ENCODE peak calls at places on chromosome 10, in six cellular contexts. G is IMR-90, S is A549, Q is ovary, M is BJ, A is HepG2. R is an unnamed sample.

GRCh38 chr10:93061594-93062498 is 1.2 kb downstream of the CYP26C1 start:
- DNase-seq in A (no peak), G (peak; percentile 33), Q (no peak), M (no peak), S (no peak), R (no peak)

GRCh38 chr10:17428616-17429097 is 25.7 kb downstream of the ST8SIA6 start:
- DNase-seq in M (no peak), A (no peak), G (no peak), S (no peak), Q (no peak), R (no peak)

GRCh38 chr10:111186385-111186784 is 109.6 kb downstream of the ADRA2A start:
- DNase-seq in M (no peak), G (no peak), A (no peak), Q (no peak), S (no peak), R (no peak)

GRCh38 chr10:36349445-36350063 is 707.5 kb upstream of the FZD8 start:
- DNase-seq in S (no peak), Q (no peak), M (peak; percentile 39), G (peak; percentile 91), A (no peak), R (peak; percentile 68)

GRCh38 chr10:21343087-21343486 is 182.4 kb downstream of the SKIDA1 start:
- DNase-seq in M (no peak), Q (no peak), A (no peak), G (no peak), S (no peak), R (no peak)

GRCh38 chr10:125017547-125018298 is 75.8 kb downstream of the ZRANB1 start:
- DNase-seq in M (no peak), A (no peak), G (no peak), Q (no peak), S (no peak), R (no peak)

GRCh38 chr10:28532223-28532508 is 752 bp upstream of the WAC start:
- DNase-seq in M (no peak), S (peak; percentile 21), G (no peak), Q (no peak), A (peak; percentile 27), R (no peak)

GRCh38 chr10:132994371-132994796 is 52.0 kb upstream of the CFAP46 start:
- DNase-seq in G (peak; percentile 8), Q (no peak), M (no peak), A (no peak), S (no peak), R (no peak)

GRCh38 chr10:123787566-123787965 is 104.0 kb downstream of the CPXM2 start:
- DNase-seq in A (no peak), S (no peak), Q (no peak), M (no peak), G (no peak), R (no peak)

GRCh38 chr10:5528989-5529701 is 4.4 kb downstream of the CALML3 start:
- DNase-seq in A (no peak), Q (no peak), S (no peak), G (no peak), M (no peak), R (no peak)

GRCh38 chr10:20674870-20675385 is 222.2 kb downstream of the NEBL start:
- DNase-seq in Q (no peak), M (no peak), A (no peak), S (no peak), G (no peak), R (no peak)

GRCh38 chr10:44763331-44763730 is 147.8 kb upstream of the TMEM72 start:
- DNase-seq in M (no peak), A (no peak), G (no peak), S (no peak), Q (no peak), R (no peak)

GRCh38 chr10:97180367-97180763 is 5.4 kb downstream of the SLIT1 start:
- DNase-seq in Q (peak; percentile 6), G (no peak), A (no peak), M (no peak), S (no peak), R (no peak)

GRCh38 chr10:6840766-6841165 is 260.7 kb upstream of the PRKCQ start:
- DNase-seq in Q (no peak), G (peak; percentile 60), A (no peak), M (no peak), S (no peak), R (no peak)

GRCh38 chr10:14648936-14649335 is 125.8 kb downstream of the FAM107B start:
- DNase-seq in M (no peak), S (no peak), G (no peak), Q (no peak), A (no peak), R (no peak)

GRCh38 chr10:14649739-14650138 is 125.0 kb downstream of the FAM107B start:
- DNase-seq in M (no peak), A (no peak), S (no peak), Q (no peak), G (no peak), R (no peak)

GRCh38 chr10:14645239-14645960 is 129.3 kb downstream of the FAM107B start:
- DNase-seq in G (no peak), S (no peak), A (no peak), Q (no peak), M (no peak), R (no peak)

GRCh38 chr10:14652067-14652466 is 122.6 kb downstream of the FAM107B start:
- DNase-seq in G (peak; percentile 3), A (no peak), S (no peak), M (no peak), Q (no peak), R (no peak)

DNA sequence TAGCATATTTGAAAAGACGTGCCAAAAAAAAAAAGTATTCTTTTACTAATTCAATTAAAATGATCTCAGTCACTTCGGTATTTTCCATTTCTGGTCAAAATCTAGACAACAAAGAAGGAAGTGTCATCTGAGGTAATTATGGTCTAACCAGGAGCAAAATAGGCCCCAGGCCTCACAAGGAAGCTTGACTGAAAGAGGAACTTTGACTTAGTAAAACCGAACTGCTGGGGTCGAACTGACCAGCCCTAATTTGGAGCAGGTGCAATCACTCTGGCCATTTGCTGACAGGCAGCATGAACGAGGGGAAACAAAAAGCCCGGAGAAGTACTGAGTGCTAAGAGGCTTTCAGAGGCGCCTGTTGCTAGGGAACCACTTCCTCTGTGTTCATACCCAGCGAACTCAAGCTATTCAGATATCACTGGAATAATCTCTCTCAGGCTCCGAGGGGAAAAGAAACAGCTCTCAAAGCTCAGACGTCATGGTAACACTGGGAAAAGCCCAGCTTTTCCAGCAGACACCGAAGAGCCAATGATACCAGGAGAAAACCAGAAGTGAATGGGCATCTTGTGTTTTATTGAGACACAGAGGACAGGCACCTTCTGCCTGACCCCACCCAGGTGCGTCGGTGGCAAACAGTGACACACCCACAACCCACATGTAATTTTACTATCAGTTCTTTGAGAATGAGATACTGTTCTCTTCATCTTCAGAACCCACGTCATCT is 126.5 kb downstream of the FAM107B start:
- DNase-seq in S (no peak), A (no peak), M (no peak), G (peak; percentile 65), Q (no peak), R (peak; percentile 4)
- H3K4me3 ChIP-seq in S (no peak overlapping the region), A (no peak overlapping the region), M (no peak overlapping the region), G (no peak overlapping the region), Q (no peak overlapping the region), R (no peak overlapping the region)

GRCh38 chr10:72335394-72336258 is 19.1 kb downstream of the DNAJB12 start:
- DNase-seq in A (no peak), G (no peak), Q (peak; percentile 86), M (no peak), S (no peak), R (no peak)
- TF ChIP-seq CTCF in A (peak; percentile 19), G (no peak), Q (peak; percentile 29), M (no peak), S (no peak), R (no peak)

GRCh38 chr10:12847361-12847975 is 154.0 kb downstream of the CCDC3 start:
- DNase-seq in M (no peak), G (no peak), S (no peak), Q (no peak), A (no peak), R (no peak)

GRCh38 chr10:12843296-12843945 is 158.1 kb downstream of the CCDC3 start:
- DNase-seq in G (no peak), S (no peak), A (no peak), Q (no peak), M (no peak), R (no peak)

GRCh38 chr10:12842310-12842709 is 159.2 kb downstream of the CCDC3 start:
- DNase-seq in S (no peak), Q (no peak), A (no peak), M (no peak), G (no peak), R (no peak)

GRCh38 chr10:12846718-12847117 is 154.8 kb downstream of the CCDC3 start:
- DNase-seq in S (no peak), G (peak; percentile 17), A (no peak), M (no peak), Q (no peak), R (no peak)

DNA sequence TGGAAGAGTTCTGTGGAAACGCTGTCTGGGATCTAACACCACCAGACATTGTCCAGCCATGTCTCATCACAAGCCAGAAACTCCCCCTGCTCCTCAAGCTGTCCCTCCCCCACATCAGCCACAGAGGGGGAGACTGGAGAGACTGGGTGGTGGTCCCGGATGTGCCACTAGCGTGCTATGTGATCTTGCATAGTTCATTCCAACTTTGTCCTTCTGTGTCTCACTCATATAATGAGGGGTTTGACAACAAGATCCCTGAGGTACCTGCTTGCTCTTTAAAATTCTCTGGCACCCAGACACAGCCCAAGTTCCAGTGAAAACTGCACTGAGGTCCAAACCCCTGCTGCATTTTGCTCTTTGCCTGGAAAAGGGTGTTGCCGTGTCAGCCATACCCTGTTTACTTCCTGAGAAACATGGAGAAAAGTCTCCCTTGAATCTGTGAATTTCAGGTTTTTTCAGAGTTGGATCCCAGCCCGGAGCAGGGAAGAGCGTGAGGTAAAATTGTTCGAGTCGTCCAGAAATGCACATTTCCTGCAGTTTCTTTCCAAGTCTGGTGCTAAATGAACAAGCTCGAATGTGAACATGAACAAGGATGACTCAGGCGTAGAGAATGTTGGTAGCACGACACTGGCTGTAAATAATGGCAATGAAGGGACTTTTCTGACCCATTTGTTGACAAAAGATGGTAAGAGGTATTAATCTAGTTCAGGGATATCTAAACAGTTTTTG is 156.6 kb downstream of the CCDC3 start:
- DNase-seq in S (peak; percentile 45), M (peak; percentile 35), A (peak; percentile 10), G (peak; percentile 91), Q (no peak), R (peak; percentile 34)
- H3K4me3 ChIP-seq in S (no peak overlapping the region), M (no peak overlapping the region), A (no peak overlapping the region), G (no peak overlapping the region), Q (no peak overlapping the region), R (no peak overlapping the region)

DNA sequence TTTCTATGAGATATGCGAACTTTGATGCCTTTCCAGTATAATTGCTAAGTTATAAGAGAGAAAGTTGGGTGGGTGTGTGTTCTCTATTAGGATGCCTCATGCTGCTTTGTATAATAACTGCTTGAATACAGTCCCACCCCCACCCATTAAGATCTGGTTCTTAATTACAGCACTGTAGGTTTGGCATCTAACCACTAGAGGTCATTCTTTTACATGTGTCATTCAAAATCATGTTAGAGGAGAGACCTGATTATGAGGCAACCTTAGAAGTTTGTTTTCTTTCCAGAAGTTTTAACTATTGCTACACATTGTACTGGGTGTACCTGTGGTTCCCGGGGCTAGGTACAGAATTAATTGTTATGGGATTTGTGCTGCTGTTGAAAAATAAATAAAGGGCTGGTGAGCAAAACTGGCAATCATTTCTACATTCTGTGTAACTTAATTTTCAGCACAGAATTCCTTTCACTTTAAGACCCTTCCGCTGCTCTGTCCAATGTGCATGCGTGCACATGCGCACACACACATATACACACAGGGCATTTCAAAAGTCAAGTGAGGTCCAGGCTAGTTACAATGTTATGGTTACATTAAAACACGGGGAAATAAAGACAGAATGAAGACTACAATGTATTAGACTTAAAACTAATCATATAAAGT is 1156.3 kb downstream of the SORCS3 start:
- DNase-seq in G (no peak), M (no peak), A (peak; percentile 8), Q (no peak), S (peak; percentile 11), R (no peak)
- TF ChIP-seq CTCF in G (no peak), M (peak; percentile 18), A (peak; percentile 25), Q (no peak), S (peak; percentile 27), R (no peak)

GRCh38 chr10:33337335-33337854 is 2.9 kb upstream of the NRP1 start:
- DNase-seq in Q (peak; percentile 47), M (no peak), A (no peak), G (peak; percentile 68), S (peak; percentile 53), R (peak; percentile 55)
- H3K4me3 ChIP-seq in Q (peak overlapping the region; percentile 69), M (peak overlapping the region; percentile 95), A (peak overlapping the region; percentile 81), G (peak overlapping the region; percentile 85), S (peak overlapping the region; percentile 85), R (peak overlapping the region; percentile 86)

R was measured in AG04449.